ENCODE peak calls at places on chromosomes 6 and 20, in eight cellular contexts. V, O, A, K, D, Y, P and S are unnamed samples. For H3K4me1, the result is how much of the 10 kb centered on the place peaks cover.

GRCh38 chr6:38739532-38739931 is 24.4 kb downstream of the DNAH8 start:
- DNase-seq in V (no peak), P (no peak), K (no peak), D (no peak), A (no peak), Y (no peak), O (no peak), S (no peak)

GRCh38 chr6:75930954-75931689 is 141.3 kb downstream of the IMPG1 start:
- DNase-seq in V (no peak), O (no peak), Y (no peak), K (peak), D (no peak), P (no peak), A (no peak), S (no peak)

GRCh38 chr6:57021086-57021720 is 25.3 kb upstream of the KIAA1586 start:
- DNase-seq in K (peak), O (no peak), P (peak), A (peak), D (peak), V (peak), Y (peak), S (peak)

GRCh38 chr6:43509984-43510826 is at the start of gene LRRC73:
- DNase-seq in Y (peak), V (peak), P (peak), A (peak), D (peak), K (peak), O (peak), S (peak)

GRCh38 chr20:4811661-4812181 is 90.0 kb downstream of the PRND start:
- DNase-seq in Y (no peak), P (no peak), O (peak), D (no peak), V (peak), K (no peak), A (no peak), S (no peak)

GRCh38 chr20:30892704-30893345 is 364.6 kb upstream of the DEFB115 start:
- DNase-seq in D (no peak), A (no peak), V (no peak), P (no peak), K (no peak), Y (no peak), O (no peak), S (no peak)

GRCh38 chr6:36822506-36823269 is 16.6 kb downstream of the CPNE5 start:
- DNase-seq in A (no peak), D (no peak), O (no peak), V (no peak), Y (no peak), P (no peak), K (no peak), S (no peak)

GRCh38 chr6:39956951-39957350 is 22.7 kb upstream of the MOCS1 start:
- DNase-seq in O (no peak), K (peak), V (no peak), D (no peak), P (no peak), A (no peak), Y (no peak), S (peak)

GRCh38 chr6:1871936-1872335 is 262.2 kb downstream of the FOXC1 start:
- DNase-seq in O (no peak), A (no peak), K (no peak), V (no peak), Y (peak), P (no peak), D (no peak), S (no peak)

GRCh38 chr6:50259903-50260302 is 210.2 kb upstream of the DEFB112 start:
- DNase-seq in D (no peak), Y (no peak), K (no peak), A (no peak), O (no peak), V (no peak), P (no peak), S (no peak)

GRCh38 chr6:157188213-157188612 is 135.1 kb downstream of the TMEM242 start:
- DNase-seq in O (no peak), V (no peak), Y (no peak), P (no peak), A (no peak), D (no peak), K (peak), S (no peak)

GRCh38 chr6:154319231-154319858 is 37.3 kb downstream of the IPCEF1 start:
- DNase-seq in A (no peak), K (peak), P (peak), V (no peak), D (no peak), O (no peak), Y (peak), S (no peak)

GRCh38 chr6:151716446-151717047 is 90.9 kb upstream of the ESR1 start:
- DNase-seq in K (no peak), O (no peak), A (no peak), D (peak), P (peak), Y (no peak), V (no peak), S (no peak)

GRCh38 chr6:129434091-129434490 is 275.9 kb downstream of the ARHGAP18 start:
- DNase-seq in V (no peak), O (no peak), D (no peak), P (no peak), K (no peak), A (no peak), Y (no peak), S (no peak)

GRCh38 chr6:27760464-27760863 is 151.7 kb downstream of the OR2B2 start:
- DNase-seq in V (no peak), Y (no peak), D (no peak), K (no peak), P (no peak), O (no peak), A (no peak), S (no peak)

GRCh38 chr6:39568896-39569295 is 156.3 kb downstream of the KIF6 start:
- DNase-seq in Y (no peak), V (no peak), O (no peak), D (no peak), A (no peak), P (no peak), K (peak), S (peak)

GRCh38 chr6:124536792-124537191 is 425.4 kb upstream of the RNF217 start:
- DNase-seq in D (no peak), V (no peak), Y (no peak), O (no peak), A (no peak), P (peak), K (no peak), S (no peak)

GRCh38 chr20:4016349-4017050 is 1.1 kb upstream of the RNF24 start:
- DNase-seq in A (no peak), O (no peak), D (no peak), P (no peak), Y (no peak), K (no peak), V (no peak), S (no peak)

GRCh38 chr20:61146006-61146405 is 106.1 kb upstream of the CDH4 start:
- DNase-seq in O (no peak), D (peak), Y (no peak), V (no peak), A (no peak), P (no peak), K (no peak), S (no peak)

GRCh38 chr20:58870293-58871014 is 17.9 kb downstream of the GNAS start:
- DNase-seq in Y (peak), D (peak), A (peak), K (peak), P (peak), V (peak), O (peak), S (no peak)

GRCh38 chr6:51473996-51474975 is 613.1 kb downstream of the PKHD1 start:
- DNase-seq in P (no peak), K (no peak), A (no peak), D (no peak), Y (no peak), O (no peak), V (no peak), S (peak)

GRCh38 chr6:12051861-12052368 is 39.8 kb downstream of the HIVEP1 start:
- DNase-seq in P (no peak), A (no peak), O (no peak), Y (no peak), D (no peak), V (peak), K (peak), S (no peak)

GRCh38 chr6:28349892-28350737 is at the start of gene ZKSCAN3:
- DNase-seq in V (peak), A (peak), Y (peak), D (peak), O (peak), K (peak), P (peak), S (peak)

GRCh38 chr6:42099340-42100028 is 42.9 kb downstream of the C6orf132 start:
- DNase-seq in A (no peak), O (peak), Y (no peak), D (no peak), P (peak), K (peak), V (no peak), S (peak)

GRCh38 chr6:161168281-161168891 is 105.5 kb downstream of the AGPAT4 start:
- DNase-seq in D (no peak), Y (peak), O (no peak), V (no peak), P (peak), A (peak), K (peak), S (peak)

GRCh38 chr6:170165085-170165484 is 125.8 kb downstream of the DLL1 start:
- DNase-seq in Y (no peak), A (no peak), P (no peak), K (no peak), D (no peak), V (no peak), O (no peak), S (no peak)

GRCh38 chr6:169312658-169313346 is 59.2 kb upstream of the THBS2 start:
- DNase-seq in A (no peak), D (no peak), K (no peak), O (no peak), P (no peak), V (no peak), Y (no peak), S (no peak)

GRCh38 chr6:85452441-85452881 is 2.6 kb downstream of the NT5E start:
- DNase-seq in P (no peak), A (no peak), Y (no peak), D (no peak), K (peak), O (no peak), V (no peak), S (peak)

GRCh38 chr6:132298344-132298949 is 102.8 kb downstream of the MOXD1 start:
- DNase-seq in P (peak), Y (peak), K (peak), A (no peak), V (peak), D (peak), O (no peak), S (peak)

GRCh38 chr6:332671-333070 is 40.4 kb downstream of the DUSP22 start:
- DNase-seq in D (no peak), Y (no peak), A (no peak), V (no peak), K (peak), O (no peak), P (no peak), S (no peak)

GRCh38 chr6:39791311-39791710 is 865 bp upstream of the DAAM2 start:
- DNase-seq in O (peak), Y (peak), A (no peak), P (no peak), V (no peak), K (no peak), D (no peak), S (no peak)

GRCh38 chr6:168319279-168320051 is at the start of gene DACT2:
- DNase-seq in V (no peak), Y (peak), O (no peak), K (no peak), P (peak), A (no peak), D (peak), S (no peak)

GRCh38 chr6:129744201-129744879 is 34.4 kb upstream of the ARHGAP18 start:
- DNase-seq in Y (no peak), P (peak), O (no peak), A (no peak), D (no peak), V (no peak), K (peak), S (no peak)

GRCh38 chr6:159616456-159616855 is 76.6 kb downstream of the SOD2 start:
- DNase-seq in Y (no peak), V (no peak), P (no peak), O (no peak), K (no peak), D (no peak), A (no peak), S (no peak)

GRCh38 chr6:158894192-158894591 is 75.0 kb upstream of the EZR start:
- DNase-seq in O (no peak), Y (no peak), K (peak), P (peak), D (no peak), V (no peak), A (peak), S (peak)

GRCh38 chr6:38154731-38155130 is 335.2 kb downstream of the ZFAND3 start:
- DNase-seq in A (no peak), O (no peak), Y (no peak), K (no peak), P (no peak), V (no peak), D (no peak), S (no peak)

GRCh38 chr6:154882107-154882506 is 113.0 kb upstream of the TIAM2 start:
- DNase-seq in Y (no peak), P (no peak), A (no peak), K (peak), V (no peak), O (no peak), D (no peak), S (peak)

GRCh38 chr6:21538186-21538798 is 55.3 kb upstream of the SOX4 start:
- DNase-seq in A (no peak), D (no peak), P (no peak), V (no peak), O (no peak), K (peak), Y (no peak), S (peak)

DNA sequence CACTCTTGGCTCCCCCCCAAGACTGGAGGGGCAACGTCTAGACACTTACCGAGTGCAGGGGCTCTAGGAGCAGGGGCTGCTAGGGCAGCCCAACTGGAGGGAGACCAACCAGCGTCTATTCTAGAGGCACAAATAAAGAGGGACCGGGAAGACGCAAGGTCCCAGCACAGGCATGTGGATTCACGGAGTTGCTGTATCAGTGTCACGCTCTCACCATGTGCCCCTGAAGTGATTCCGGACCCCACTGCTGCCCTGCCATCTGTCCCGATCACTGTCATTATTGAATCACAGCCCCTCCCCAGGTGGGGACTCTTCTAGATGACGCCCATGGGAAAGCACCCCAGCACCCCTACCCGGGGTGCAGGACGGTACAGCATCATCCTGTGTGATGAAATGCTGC is 54.2 kb downstream of the RAMACL start:
- DNase-seq in A (no peak), D (no peak), P (no peak), V (no peak), K (no peak), O (no peak), Y (no peak), S (no peak)
- H3K27ac ChIP-seq in A (no peak), D (no peak), P (no peak), V (no peak), K (no peak), O (no peak), Y (no peak), S (no peak)

GRCh38 chr20:24935786-24936525 is 13.1 kb upstream of the CST7 start:
- DNase-seq in K (no peak), P (no peak), A (no peak), O (no peak), Y (no peak), V (no peak), D (no peak), S (no peak)
- H3K4me1 ChIP-seq in K (under half), P (under half), A (under half), O (under half), Y (under half), V (under half), D (under half), S (under half)

DNA sequence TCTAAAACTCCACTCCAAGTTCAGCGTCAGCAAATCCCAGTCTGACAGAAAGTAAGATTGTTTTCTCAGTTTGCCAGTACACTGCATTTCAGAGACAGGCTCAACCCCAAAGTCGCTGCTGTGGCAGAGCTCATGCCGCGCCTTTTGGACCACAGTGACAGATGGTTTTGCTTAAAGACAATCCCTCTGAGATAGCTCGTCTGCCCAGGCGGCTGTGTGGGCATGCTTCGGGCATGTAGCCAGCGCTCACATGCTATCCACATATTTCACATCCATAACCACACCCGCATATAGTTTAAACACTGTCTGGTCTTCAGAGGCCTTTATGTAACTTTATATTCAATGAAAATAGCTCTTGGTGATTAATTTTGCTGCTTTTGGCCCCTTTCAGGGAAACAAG is 14.7 kb upstream of the PXDC1 start:
- DNase-seq in A (no peak), Y (peak), V (no peak), O (no peak), P (no peak), D (no peak), K (no peak), S (peak)
- H3K27ac ChIP-seq in A (no peak), Y (peak), V (no peak), O (no peak), P (peak), D (no peak), K (no peak), S (no peak)

GRCh38 chr20:49676581-49677291 is 36.9 kb downstream of the B4GALT5 start:
- DNase-seq in V (peak), Y (no peak), P (no peak), K (peak), D (no peak), A (no peak), O (peak), S (no peak)
- H3K4me1 ChIP-seq in V (half or more), Y (half or more), P (half or more), K (under half), D (under half), A (under half), O (under half), S (under half)

DNA sequence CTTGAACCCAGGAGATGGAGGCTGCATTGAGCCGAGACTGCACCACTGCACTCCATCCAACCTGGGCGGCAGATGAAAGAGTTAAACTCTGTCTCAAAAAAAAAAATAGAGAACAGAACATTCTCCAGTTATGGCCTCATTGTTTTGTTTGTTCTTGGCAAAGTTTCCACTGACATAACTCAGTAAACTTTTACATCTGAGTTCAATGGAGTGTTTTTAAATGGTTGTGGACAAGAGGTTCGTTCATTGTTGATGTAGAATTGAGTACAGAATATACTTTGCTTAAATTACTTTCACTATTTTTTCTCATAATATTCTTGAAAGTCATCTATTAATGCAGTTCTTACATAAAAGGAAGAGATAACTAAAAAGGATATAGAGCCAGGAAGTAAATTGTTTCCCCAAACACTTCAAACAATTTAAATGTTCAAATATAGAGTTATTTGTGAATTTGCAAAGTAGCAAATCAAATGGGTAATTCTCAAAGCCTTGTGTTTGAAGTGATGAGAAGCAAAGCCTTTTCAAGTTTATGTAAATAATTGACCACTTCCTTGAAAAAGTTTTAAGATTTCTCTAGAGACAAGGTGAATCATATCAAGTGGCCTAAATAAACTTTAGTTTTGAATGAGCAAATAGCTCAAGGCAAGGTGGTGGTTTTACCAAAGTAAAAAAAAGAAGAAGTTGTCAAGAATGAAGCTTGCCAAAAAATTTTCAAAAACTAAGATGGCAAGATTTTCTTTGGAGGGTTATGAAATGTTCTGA is 42.4 kb upstream of the IFNGR1 start:
- DNase-seq in Y (no peak), O (no peak), A (no peak), D (no peak), V (no peak), P (peak), K (peak), S (peak)
- H3K27ac ChIP-seq in Y (no peak), O (peak), A (no peak), D (no peak), V (no peak), P (peak), K (no peak), S (no peak)

DNA sequence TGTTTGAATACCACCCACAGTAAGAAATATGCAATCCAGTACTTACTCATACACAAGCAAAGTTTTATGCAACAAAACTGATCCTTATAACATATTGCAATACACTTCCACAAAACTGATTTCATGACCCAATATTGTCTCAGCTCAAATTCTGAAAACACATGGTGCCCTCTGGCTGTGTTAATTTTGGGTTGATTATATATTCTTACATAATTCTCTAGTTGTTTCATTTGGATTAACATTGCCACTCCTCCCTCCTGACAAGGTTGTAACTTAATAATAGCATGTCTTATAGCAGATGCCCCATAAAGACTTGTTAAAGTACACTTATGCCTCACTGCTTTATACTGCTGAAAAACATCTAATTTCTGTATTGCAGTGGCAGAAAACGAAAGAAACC is 73.0 kb upstream of the TULP1 start:
- DNase-seq in D (no peak), K (no peak), A (no peak), V (no peak), Y (no peak), P (no peak), O (no peak), S (no peak)
- H3K4me1 ChIP-seq in D (under half), K (under half), A (under half), V (under half), Y (under half), P (under half), O (under half), S (under half)

DNA sequence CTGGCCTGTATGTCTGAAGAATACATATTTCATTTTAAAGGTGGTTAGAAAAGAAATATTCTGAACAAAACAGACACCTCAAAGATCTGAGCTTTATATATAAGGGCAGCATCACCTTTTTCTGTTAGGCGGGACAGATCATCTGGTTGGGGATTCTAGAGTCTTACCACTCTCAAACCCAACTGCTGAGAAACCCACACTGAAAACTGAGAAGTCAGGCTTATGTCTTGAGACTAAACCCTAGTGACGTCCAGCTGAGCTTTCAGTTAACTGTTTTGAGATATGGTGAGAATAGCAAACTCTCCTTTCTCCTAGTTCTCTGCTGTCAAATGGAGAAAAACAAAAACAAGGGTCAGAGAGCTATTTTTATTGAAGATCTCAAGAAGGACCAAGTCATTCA is 63.7 kb upstream of the CCN6 start:
- DNase-seq in O (no peak), K (no peak), A (no peak), D (no peak), P (no peak), V (no peak), Y (no peak), S (no peak)
- H3K27ac ChIP-seq in O (no peak), K (no peak), A (no peak), D (no peak), P (no peak), V (peak), Y (no peak), S (no peak)